ENCODE peak calls at places on chromosomes 6 and 20, in five cellular contexts. V is A549, K is suprapubic skin, B is stomach, T is transverse colon. D is an unnamed sample.
A peak's percentile ranks its signal among the peaks of the same experiment; 100 is the strongest.

GRCh38 chr6:52363222-52363867 is 1.4 kb downstream of the PAQR8 start:
- DNase-seq in T (peak; percentile 38), V (no peak), K (no peak), B (peak; percentile 52), D (no peak)

GRCh38 chr6:145626857-145627256 is 108.5 kb downstream of the EPM2A start:
- DNase-seq in V (no peak), B (no peak), K (no peak), T (no peak), D (no peak)

GRCh38 chr6:118618676-118619377 is 32.6 kb downstream of the CEP85L start:
- DNase-seq in V (peak; percentile 7), B (peak; percentile 66), T (peak; percentile 68), K (no peak), D (peak; percentile 69)

GRCh38 chr20:36575066-36575743 is 1.8 kb downstream of the TGIF2 start:
- DNase-seq in K (peak; percentile 80), V (peak; percentile 46), B (peak; percentile 67), T (peak; percentile 53), D (peak; percentile 87)

GRCh38 chr6:142165227-142165626 is 18.2 kb downstream of the VTA1 start:
- DNase-seq in K (no peak), B (no peak), V (no peak), T (no peak), D (no peak)

GRCh38 chr6:82370788-82371187 is 7.2 kb downstream of the TPBG start:
- DNase-seq in K (no peak), B (no peak), V (no peak), T (no peak), D (no peak)

GRCh38 chr20:23587631-23588030 is 18.1 kb downstream of the CST9 start:
- DNase-seq in V (no peak), T (no peak), B (no peak), K (no peak), D (no peak)

GRCh38 chr6:112717856-112718255 is 370.7 kb downstream of the RFPL4B start:
- DNase-seq in B (no peak), T (no peak), V (no peak), K (no peak), D (no peak)

GRCh38 chr6:27922949-27923348 is 10.8 kb upstream of the OR2B2 start:
- DNase-seq in V (no peak), B (no peak), T (no peak), K (no peak), D (no peak)

GRCh38 chr6:100706491-100706890 is 174.6 kb downstream of the ASCC3 start:
- DNase-seq in V (no peak), B (no peak), T (no peak), K (no peak), D (no peak)

GRCh38 chr6:75205776-75206334 is at the start of gene COL12A1:
- DNase-seq in V (peak; percentile 55), K (peak; percentile 97), B (peak; percentile 80), T (peak; percentile 83), D (peak; percentile 99)

DNA sequence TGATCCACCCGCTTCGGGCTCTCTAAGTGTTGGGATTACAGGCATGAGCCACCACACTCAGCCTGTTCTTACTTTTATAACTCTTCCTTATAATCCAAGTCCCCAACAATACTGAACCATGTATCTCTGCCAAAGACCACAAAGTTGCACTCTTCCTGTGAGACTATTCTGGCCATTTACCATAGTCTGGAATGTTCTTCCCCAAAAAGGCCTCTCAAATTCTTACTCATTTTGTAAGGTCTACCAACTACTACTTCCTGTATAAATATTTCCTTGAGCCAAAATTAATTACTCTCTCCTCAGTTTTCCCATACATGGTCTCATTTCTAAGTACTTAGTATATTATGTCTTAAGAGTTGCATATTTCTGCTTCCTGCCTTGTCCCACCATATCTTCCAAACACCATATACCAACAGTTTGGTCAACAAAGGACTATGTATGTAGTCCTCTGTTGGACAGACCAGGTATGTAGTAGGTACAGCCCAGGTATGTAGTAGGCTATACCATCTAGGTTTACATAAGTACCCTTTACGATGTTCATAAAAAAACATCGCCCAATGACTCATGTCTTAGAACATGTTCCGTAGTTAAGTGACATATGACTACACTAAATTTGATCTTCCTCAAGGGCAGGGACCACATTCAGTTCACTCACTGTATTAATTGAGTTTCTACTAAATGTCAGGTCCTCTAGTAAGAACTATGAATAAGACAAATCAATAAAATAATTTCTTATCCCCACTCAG is 22.0 kb downstream of the RANBP9 start:
- DNase-seq in V (no peak), K (no peak), B (no peak), T (no peak), D (no peak)
- H3K27ac ChIP-seq in V (no peak overlapping the region), K (no peak overlapping the region), B (no peak overlapping the region), T (no peak overlapping the region), D (no peak overlapping the region)

GRCh38 chr6:155197947-155198346 is 65.9 kb upstream of the CLDN20 start:
- DNase-seq in T (no peak), V (no peak), K (no peak), B (no peak), D (no peak)

GRCh38 chr6:155196891-155197290 is 66.9 kb upstream of the CLDN20 start:
- DNase-seq in K (no peak), B (no peak), T (no peak), V (no peak), D (no peak)

GRCh38 chr6:155200012-155200411 is 63.8 kb upstream of the CLDN20 start:
- DNase-seq in T (no peak), B (no peak), V (no peak), K (no peak), D (no peak)

GRCh38 chr6:155207223-155207622 is 56.6 kb upstream of the CLDN20 start:
- DNase-seq in T (no peak), B (no peak), V (no peak), K (no peak), D (no peak)

DNA sequence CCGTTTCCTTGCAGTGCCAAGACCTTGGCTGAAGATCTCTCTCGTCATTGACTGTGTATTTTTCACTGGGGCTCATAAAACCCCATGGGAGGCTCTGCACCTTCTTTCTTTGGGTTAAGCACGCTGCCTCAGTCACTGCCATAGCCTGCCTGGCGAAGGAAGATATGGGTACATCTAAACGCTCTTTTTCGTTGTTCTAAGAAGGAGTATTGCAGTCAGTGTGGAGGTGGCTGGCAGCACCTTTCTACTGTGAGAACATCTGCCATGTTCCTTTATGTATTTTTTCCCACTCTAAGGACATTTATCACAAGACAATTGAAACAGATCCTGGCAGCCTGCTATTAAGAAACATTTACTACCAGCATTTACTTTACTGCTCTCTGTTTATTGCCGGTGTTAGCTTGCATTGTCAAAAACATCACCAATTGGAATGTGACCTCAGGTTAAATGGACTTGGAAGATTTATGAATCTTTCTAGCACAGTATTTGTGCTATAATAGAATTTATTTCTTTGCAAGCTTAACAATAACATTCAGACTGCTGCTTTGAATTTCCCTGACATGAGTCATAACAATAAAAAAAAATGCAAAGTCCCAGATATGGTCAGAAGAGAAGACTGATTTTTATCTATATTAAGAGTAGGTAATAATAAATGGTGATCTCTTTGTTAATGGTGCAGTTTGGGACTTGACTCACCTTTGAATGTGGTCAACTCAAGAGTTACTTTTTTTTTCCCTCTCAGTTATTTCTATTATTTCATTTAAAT is 62.2 kb upstream of the CLDN20 start:
- DNase-seq in T (no peak), V (no peak), B (no peak), K (no peak), D (no peak)
- TF ChIP-seq EP300 in T (no peak), V (no peak), B (no peak), K (no peak), D (peak; percentile 81)

GRCh38 chr6:38262609-38263008 is 377.1 kb downstream of the BTBD9 start:
- DNase-seq in V (no peak), B (no peak), K (no peak), T (no peak), D (no peak)

GRCh38 chr6:38264605-38265004 is 375.1 kb downstream of the BTBD9 start:
- DNase-seq in T (no peak), K (no peak), V (peak; percentile 6), B (no peak), D (no peak)

GRCh38 chr6:38261626-38262025 is 378.1 kb downstream of the BTBD9 start:
- DNase-seq in V (no peak), T (no peak), K (no peak), B (no peak), D (no peak)

GRCh38 chr6:38259736-38260135 is 380.0 kb downstream of the BTBD9 start:
- DNase-seq in B (no peak), V (no peak), K (no peak), T (no peak), D (no peak)

GRCh38 chr6:38262041-38262440 is 377.7 kb downstream of the BTBD9 start:
- DNase-seq in K (no peak), V (peak; percentile 11), B (no peak), T (no peak), D (no peak)
- H3K27ac ChIP-seq in K (no peak overlapping the region), V (peak overlapping the region; percentile 72), B (no peak overlapping the region), T (no peak overlapping the region), D (peak overlapping the region; percentile 70)

GRCh38 chr20:17452441-17452840 is 78.7 kb downstream of the BFSP1 start:
- DNase-seq in K (no peak), B (no peak), V (no peak), T (no peak), D (no peak)
- TF ChIP-seq EP300 in K (no peak), B (no peak), V (no peak), T (no peak), D (no peak)

DNA sequence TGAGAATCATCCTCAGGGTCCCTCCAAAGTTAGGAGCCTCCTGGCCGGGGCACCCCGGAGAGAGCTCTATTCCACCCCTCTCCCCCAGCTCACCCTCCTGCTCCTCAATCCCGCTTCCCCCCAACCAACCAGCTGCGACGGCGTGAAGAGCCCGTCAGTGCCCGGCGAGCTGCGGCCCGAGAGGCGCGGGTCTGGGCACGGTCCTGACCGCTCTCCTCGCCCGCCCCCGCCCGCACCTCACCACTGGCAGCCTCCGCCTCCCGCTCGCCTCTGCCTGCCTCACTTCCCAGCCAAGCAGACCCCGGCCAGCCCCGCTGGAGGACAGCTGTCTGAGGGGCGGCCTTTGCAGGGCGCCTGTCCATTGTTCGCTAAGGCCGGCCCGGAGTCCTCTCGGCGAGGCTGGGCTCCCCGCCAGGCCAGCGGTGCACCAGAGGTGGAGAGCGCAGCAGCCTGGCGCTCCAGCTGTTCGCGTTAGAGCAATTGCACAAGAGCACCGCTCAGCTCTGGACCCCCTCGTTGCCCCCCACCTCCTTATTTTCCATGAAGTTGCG is 1.2 kb downstream of the SOBP start:
- DNase-seq in T (peak; percentile 55), V (peak; percentile 8), B (peak; percentile 57), K (no peak), D (peak; percentile 91)
- H3K27ac ChIP-seq in T (peak overlapping the region; percentile 92), V (peak overlapping the region; percentile 92), B (peak overlapping the region; percentile 79), K (no peak overlapping the region), D (peak overlapping the region; percentile 92)

DNA sequence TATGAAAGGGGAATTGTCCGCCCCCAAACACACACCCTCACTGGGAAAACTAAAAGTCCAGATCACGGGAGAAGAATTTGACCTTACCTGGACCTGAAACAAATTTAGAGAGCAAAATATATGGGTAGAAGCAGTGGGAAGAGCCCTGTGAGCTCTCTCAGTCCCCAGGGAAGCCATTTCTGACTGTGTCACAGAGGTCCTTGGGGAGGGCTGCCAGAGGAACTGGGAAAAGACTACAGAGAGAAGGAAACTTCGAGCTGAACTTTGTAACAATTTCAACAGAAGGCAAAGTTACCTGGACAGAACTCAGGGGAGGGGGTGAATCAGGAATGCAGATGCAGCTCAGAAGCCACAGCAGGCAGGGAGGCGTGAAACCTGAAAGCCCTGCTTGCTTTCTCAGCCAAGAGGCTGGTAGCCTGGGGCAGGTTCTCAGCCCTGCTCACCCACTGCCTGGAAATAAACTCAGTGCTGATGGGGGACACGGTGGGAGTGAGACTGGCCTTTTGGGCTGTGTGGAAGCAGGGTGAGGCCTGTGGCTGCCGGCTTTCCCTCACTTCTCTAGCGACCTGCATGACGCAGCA is 163.8 kb downstream of the TMEM200A start:
- DNase-seq in T (no peak), B (no peak), V (no peak), K (no peak), D (no peak)
- TF ChIP-seq EP300 in T (no peak), B (no peak), V (no peak), K (no peak), D (no peak)

D was measured in sigmoid colon.